ENCODE peak calls at places on chromosomes 7 and 10, in seven cellular contexts. M is neural crest cell, J is GM13977, E is foreskin fibroblast, S is astrocyte of the cerebellum, Y is hepatocyte, U is IMR-90. C is an unnamed sample.

GRCh38 chr7:32316831-32317230 is 173.3 kb downstream of the LSM5 start:
- DNase-seq in M (no peak), J (no peak), E (no peak), S (no peak), Y (no peak), U (no peak), C (no peak)

GRCh38 chr10:45442670-45443069 is 68.7 kb downstream of the ALOX5 start:
- DNase-seq in M (no peak), J (no peak), E (no peak), S (no peak), Y (no peak), U (no peak), C (no peak)

GRCh38 chr7:141043621-141044020 is 28.9 kb upstream of the MRPS33 start:
- DNase-seq in M (no peak), J (no peak), E (no peak), S (no peak), Y (no peak), U (no peak), C (no peak)

GRCh38 chr10:127117125-127117524 is 79.3 kb downstream of the INSYN2A start:
- DNase-seq in M (peak), J (no peak), E (peak), S (peak), Y (peak), U (peak), C (peak)

GRCh38 chr7:7931626-7932025 is 37.0 kb upstream of the GLCCI1 start:
- DNase-seq in M (no peak), J (no peak), E (no peak), S (no peak), Y (no peak), U (no peak), C (no peak)

GRCh38 chr7:106757846-106758245 is 96.9 kb upstream of the CCDC71L start:
- DNase-seq in M (no peak), J (no peak), E (peak), S (no peak), Y (no peak), U (peak), C (no peak)

GRCh38 chr10:67788028-67788886 is 49.7 kb downstream of the DNAJC12 start:
- DNase-seq in M (peak), J (peak), E (peak), S (no peak), Y (peak), U (no peak), C (peak)

GRCh38 chr7:115133248-115133647 is 211.4 kb downstream of the MDFIC start:
- DNase-seq in M (no peak), J (no peak), E (no peak), S (no peak), Y (no peak), U (no peak), C (no peak)

GRCh38 chr10:119022846-119023552 is 6.5 kb upstream of the NANOS1 start:
- DNase-seq in M (no peak), J (no peak), E (peak), S (peak), Y (no peak), U (peak), C (no peak)

GRCh38 chr7:97693586-97693985 is 38.3 kb upstream of the TAC1 start:
- DNase-seq in M (no peak), J (no peak), E (no peak), S (no peak), Y (no peak), U (no peak), C (no peak)

GRCh38 chr10:68330852-68331454 is 911 bp upstream of the HNRNPH3 start:
- DNase-seq in M (no peak), J (no peak), E (peak), S (no peak), Y (peak), U (peak), C (peak)

GRCh38 chr7:156168434-156168833 is 356.2 kb upstream of the SHH start:
- DNase-seq in M (no peak), J (no peak), E (no peak), S (no peak), Y (no peak), U (no peak), C (no peak)

GRCh38 chr7:150412016-150412415 is 32.9 kb downstream of the ZNF775 start:
- DNase-seq in M (no peak), J (no peak), E (no peak), S (no peak), Y (no peak), U (no peak), C (no peak)

GRCh38 chr10:85658518-85658917 is 708.1 kb downstream of the GRID1 start:
- DNase-seq in M (no peak), J (no peak), E (no peak), S (no peak), Y (no peak), U (no peak), C (no peak)

GRCh38 chr10:133335238-133336122 is 1.2 kb downstream of the CALY start:
- DNase-seq in M (peak), J (peak), E (peak), S (peak), Y (peak), U (peak), C (peak)

GRCh38 chr10:96310359-96310669 is 6.1 kb downstream of the DNTT start:
- DNase-seq in M (no peak), J (no peak), E (no peak), S (no peak), Y (no peak), U (no peak), C (no peak)

GRCh38 chr7:80726731-80727130 is 88.3 kb downstream of the CD36 start:
- DNase-seq in M (no peak), J (no peak), E (no peak), S (no peak), Y (no peak), U (no peak), C (no peak)

GRCh38 chr7:568681-569035 is 49.0 kb upstream of the PDGFA start:
- DNase-seq in M (no peak), J (no peak), E (peak), S (peak), Y (peak), U (peak), C (no peak)

GRCh38 chr10:35889226-35889625 is 247.1 kb upstream of the FZD8 start:
- DNase-seq in M (no peak), J (no peak), E (no peak), S (no peak), Y (no peak), U (no peak), C (no peak)

GRCh38 chr7:96304573-96304972 is 17.3 kb downstream of the SLC25A13 start:
- DNase-seq in M (no peak), J (no peak), E (peak), S (no peak), Y (no peak), U (no peak), C (no peak)

GRCh38 chr10:118564114-118564513 is 31.3 kb downstream of the PRLHR start:
- DNase-seq in M (no peak), J (no peak), E (no peak), S (no peak), Y (no peak), U (no peak), C (no peak)

GRCh38 chr10:118924493-118924892 is 105.0 kb upstream of the NANOS1 start:
- DNase-seq in M (no peak), J (no peak), E (no peak), S (no peak), Y (no peak), U (no peak), C (no peak)

GRCh38 chr10:115979576-115979975 is 293.4 kb downstream of the GFRA1 start:
- DNase-seq in M (no peak), J (no peak), E (no peak), S (no peak), Y (no peak), U (no peak), C (no peak)

GRCh38 chr10:23516530-23516929 is 77.7 kb downstream of the OTUD1 start:
- DNase-seq in M (no peak), J (no peak), E (peak), S (peak), Y (peak), U (peak), C (no peak)

GRCh38 chr10:125857185-125857760 is 23.8 kb downstream of the DHX32 start:
- DNase-seq in M (no peak), J (no peak), E (no peak), S (no peak), Y (no peak), U (no peak), C (no peak)

DNA sequence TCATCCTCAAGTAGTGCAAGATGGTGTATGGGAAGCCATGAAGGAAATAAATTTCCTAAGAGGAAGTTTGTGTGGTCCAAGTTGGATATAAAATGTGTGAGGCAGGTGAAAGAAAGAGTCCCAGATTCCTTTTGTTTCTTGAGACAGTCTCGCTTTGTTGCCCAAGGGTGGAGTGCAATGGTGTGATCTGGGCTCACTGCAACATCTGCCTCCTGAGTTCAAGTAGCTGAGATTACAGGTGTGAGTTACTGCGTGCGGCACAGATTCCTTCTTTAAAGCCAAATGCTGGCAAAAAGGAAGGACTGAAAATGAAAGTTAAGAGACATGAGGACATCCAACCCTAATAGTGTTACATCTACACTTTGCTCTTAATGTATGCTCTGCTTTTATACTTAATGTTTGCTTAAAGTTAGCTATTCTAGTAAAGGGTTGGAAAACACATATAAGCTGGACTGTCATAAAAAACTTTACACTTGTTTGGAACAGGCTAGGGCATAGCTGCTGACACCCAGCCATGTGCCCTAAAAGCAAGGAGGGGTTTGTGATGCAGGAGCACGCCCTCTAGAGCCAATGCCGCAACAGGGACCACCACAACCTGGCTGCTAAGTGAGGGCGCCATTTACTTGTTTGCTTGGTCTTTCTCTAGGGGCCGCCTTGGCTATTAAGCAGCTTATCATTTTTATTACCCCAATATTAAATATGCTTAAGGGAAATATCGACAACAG is 34.5 kb downstream of the CLEC2L start:
- DNase-seq in M (no peak), J (no peak), E (no peak), S (no peak), Y (no peak), U (no peak), C (no peak)
- TF ChIP-seq CTCF in M (no peak), J (no peak), E (no peak), S (peak), Y (peak), U (peak), C (no peak)

DNA sequence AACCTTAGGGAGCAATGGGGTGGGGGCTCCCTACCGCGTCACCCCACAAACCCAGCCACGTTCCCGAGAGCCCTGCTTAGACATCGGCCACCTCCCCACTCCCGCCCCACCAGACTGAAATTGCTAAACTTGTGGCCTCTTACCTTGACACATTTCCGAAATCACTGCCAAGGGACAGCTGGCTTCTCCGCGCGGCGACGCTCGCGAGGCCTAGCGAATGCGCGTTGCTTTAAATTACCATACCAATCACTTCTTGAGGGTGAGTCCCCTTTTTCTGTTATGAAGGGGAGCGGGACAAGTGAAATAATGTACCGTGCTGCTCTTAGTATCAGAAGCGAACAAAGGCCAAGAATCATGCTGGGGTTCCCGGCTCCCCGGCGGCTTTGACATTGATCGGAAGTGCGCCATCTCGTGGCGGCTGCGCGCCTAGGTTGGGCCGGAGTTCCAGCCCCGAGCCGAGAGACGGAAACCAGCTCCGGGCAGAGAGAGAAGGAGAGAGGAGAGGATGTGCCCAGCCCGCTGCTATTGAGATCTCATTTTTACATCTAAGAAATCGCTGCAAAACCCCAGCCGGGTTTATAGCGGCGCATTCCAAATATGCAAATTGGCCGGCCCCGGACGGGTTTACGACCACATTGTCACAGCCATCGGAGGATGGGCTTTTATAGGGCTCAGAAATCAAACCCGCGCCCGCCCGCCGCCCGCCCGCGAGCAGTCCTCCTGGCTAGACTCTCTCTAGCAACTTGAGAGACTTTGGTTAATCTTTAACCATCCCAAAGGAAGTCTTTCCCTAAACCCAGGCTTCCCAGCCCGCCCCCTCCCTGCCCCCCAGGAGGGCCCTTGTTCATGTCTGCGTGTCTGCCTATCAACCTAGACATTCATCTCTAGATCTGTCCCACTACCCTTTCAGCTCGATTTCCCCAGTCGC is 5.3 kb downstream of the HOXA11 start:
- DNase-seq in M (peak), J (peak), E (peak), S (no peak), Y (peak), U (peak), C (peak)
- TF ChIP-seq CTCF in M (peak), J (peak), E (peak), S (peak), Y (peak), U (peak), C (peak)

DNA sequence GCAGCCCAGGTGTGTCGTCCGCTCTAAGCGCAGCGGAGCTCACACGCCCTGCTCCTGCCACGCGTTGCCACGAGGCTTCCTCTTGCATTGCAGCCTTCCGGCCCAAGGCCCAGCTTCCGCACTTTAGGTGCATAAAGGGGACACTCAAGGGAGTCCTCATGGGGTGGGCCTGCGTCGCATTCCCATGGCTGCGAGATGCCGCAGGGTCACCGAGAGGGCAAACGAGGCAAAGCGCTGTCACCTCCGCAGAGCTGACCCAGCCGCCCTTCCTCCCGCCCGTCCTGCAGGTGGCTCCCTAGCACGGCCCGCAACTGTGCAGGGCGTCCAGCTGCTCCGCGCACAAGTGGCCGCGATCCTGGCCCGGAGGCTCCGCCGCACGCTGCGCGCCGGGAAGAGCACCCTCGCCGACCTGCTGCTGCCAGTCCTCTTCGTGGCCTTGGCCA is 283.5 kb downstream of the ABCA13 start:
- DNase-seq in M (no peak), J (no peak), E (no peak), S (no peak), Y (no peak), U (no peak), C (no peak)
- TF ChIP-seq CTCF in M (no peak), J (no peak), E (no peak), S (no peak), Y (no peak), U (no peak), C (no peak)

GRCh38 chr10:77673515-77674140 is 36.0 kb upstream of the KCNMA1 start:
- DNase-seq in M (no peak), J (no peak), E (no peak), S (no peak), Y (no peak), U (no peak), C (no peak)

GRCh38 chr10:77673086-77673485 is 35.5 kb upstream of the KCNMA1 start:
- DNase-seq in M (no peak), J (no peak), E (peak), S (no peak), Y (no peak), U (peak), C (no peak)

GRCh38 chr10:77670817-77671443 is 33.3 kb upstream of the KCNMA1 start:
- DNase-seq in M (no peak), J (no peak), E (no peak), S (no peak), Y (no peak), U (no peak), C (no peak)

GRCh38 chr10:77669892-77670291 is 32.3 kb upstream of the KCNMA1 start:
- DNase-seq in M (no peak), J (no peak), E (peak), S (no peak), Y (no peak), U (peak), C (no peak)

DNA sequence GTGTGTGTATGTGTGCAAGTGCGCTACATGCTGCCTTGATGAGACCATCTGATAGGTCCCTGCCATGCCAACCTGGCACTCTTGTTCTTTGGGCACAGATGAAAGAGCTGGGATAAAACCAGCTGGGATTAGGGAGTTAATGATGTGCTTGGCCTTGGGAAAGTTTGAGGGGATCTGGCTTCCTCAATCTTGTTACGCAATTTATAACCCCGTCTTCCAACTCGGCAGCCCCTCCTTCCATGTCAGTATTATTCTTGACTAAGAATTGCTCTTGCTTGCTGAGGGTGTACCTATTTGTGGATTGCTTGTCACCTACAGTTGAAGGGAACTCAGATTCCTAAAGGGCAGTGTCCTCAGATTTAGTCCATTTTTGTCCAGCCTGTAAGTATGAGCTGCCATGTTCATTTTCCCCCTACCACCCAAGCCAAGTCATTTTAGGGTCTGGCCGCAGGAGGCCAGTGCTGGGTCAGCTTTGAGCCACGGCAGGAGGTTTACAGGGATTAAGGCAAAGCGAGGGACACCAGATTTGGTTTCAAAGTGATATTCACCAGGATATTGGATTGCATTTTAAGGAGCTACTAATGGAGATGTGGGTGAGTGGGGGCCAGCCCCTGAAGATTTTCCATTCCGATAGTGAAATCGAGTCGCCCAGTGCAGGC is 34.1 kb upstream of the KCNMA1 start:
- DNase-seq in M (no peak), J (no peak), E (no peak), S (no peak), Y (no peak), U (no peak), C (no peak)
- TF ChIP-seq CTCF in M (no peak), J (no peak), E (no peak), S (no peak), Y (no peak), U (no peak), C (no peak)

GRCh38 chr10:42638053-42638820 is at the start of gene ZNF33B:
- DNase-seq in M (peak), J (peak), E (peak), S (peak), Y (peak), U (peak), C (peak)

GRCh38 chr10:42637142-42637541 is 1.2 kb downstream of the ZNF33B start:
- DNase-seq in M (no peak), J (no peak), E (no peak), S (no peak), Y (no peak), U (no peak), C (no peak)

GRCh38 chr10:42640610-42641229 is 2.4 kb upstream of the ZNF33B start:
- DNase-seq in M (no peak), J (no peak), E (no peak), S (no peak), Y (peak), U (no peak), C (no peak)

GRCh38 chr10:42637648-42638052 is 720 bp downstream of the ZNF33B start:
- DNase-seq in M (no peak), J (no peak), E (no peak), S (no peak), Y (no peak), U (no peak), C (peak)

GRCh38 chr10:42638821-42639270 is 476 bp upstream of the ZNF33B start:
- DNase-seq in M (no peak), J (no peak), E (no peak), S (no peak), Y (no peak), U (no peak), C (peak)
- TF ChIP-seq CTCF in M (no peak), J (no peak), E (no peak), S (no peak), Y (no peak), U (no peak), C (no peak)

GRCh38 chr10:117228210-117228609 is 12.7 kb upstream of the SLC18A2 start:
- DNase-seq in M (no peak), J (no peak), E (no peak), S (no peak), Y (no peak), U (no peak), C (no peak)

GRCh38 chr10:117223413-117224035 is 17.4 kb upstream of the SLC18A2 start:
- DNase-seq in M (no peak), J (no peak), E (no peak), S (no peak), Y (no peak), U (no peak), C (no peak)

GRCh38 chr10:117224036-117224430 is 16.9 kb upstream of the SLC18A2 start:
- DNase-seq in M (no peak), J (no peak), E (no peak), S (no peak), Y (no peak), U (no peak), C (no peak)

GRCh38 chr10:117224881-117225280 is 16.0 kb upstream of the SLC18A2 start:
- DNase-seq in M (no peak), J (no peak), E (no peak), S (no peak), Y (no peak), U (no peak), C (no peak)

GRCh38 chr10:117226813-117227451 is 14.0 kb upstream of the SLC18A2 start:
- DNase-seq in M (no peak), J (peak), E (peak), S (no peak), Y (peak), U (no peak), C (peak)
- TF ChIP-seq CTCF in M (peak), J (peak), E (peak), S (peak), Y (peak), U (peak), C (peak)

C was measured in activated CD8-positive, alpha-beta T cell treated with anti-CD3 and anti-CD28 coated beads for 36 hours.